ENCODE peak calls at places on chromosome 22, in four cellular contexts. One of them, this sample, is unnamed.

GRCh38 chr22:22733881-22734373 is 89.5 kb downstream of the GGTLC2 start:
- DNase-seq in SK-N-SH: no peak
- DNase-seq in K562: no peak
- DNase-seq in GM12878: no peak
- DNase-seq in this sample: no peak

GRCh38 chr22:33909075-33909458 is 11.2 kb downstream of the LARGE1 start:
- DNase-seq in SK-N-SH: no peak
- DNase-seq in K562: no peak
- DNase-seq in GM12878: no peak
- DNase-seq in this sample: peak; percentile 49

GRCh38 chr22:41951898-41952474 is at the start of gene SMIM45:
- DNase-seq in SK-N-SH: peak; percentile 82
- DNase-seq in K562: no peak
- DNase-seq in GM12878: no peak
- DNase-seq in this sample: no peak

GRCh38 chr22:44729391-44730012 is 22.9 kb upstream of the ARHGAP8 start:
- DNase-seq in SK-N-SH: peak; percentile 95
- DNase-seq in K562: no peak
- DNase-seq in GM12878: no peak
- DNase-seq in this sample: no peak

GRCh38 chr22:36332623-36333331 is 55.0 kb downstream of the MYH9 start:
- DNase-seq in SK-N-SH: no peak
- DNase-seq in K562: no peak
- DNase-seq in GM12878: peak; percentile 59
- DNase-seq in this sample: no peak

GRCh38 chr22:17678817-17679385 is 40.3 kb downstream of the BCL2L13 start:
- DNase-seq in SK-N-SH: no peak
- DNase-seq in K562: no peak
- DNase-seq in GM12878: no peak
- DNase-seq in this sample: no peak

GRCh38 chr22:11598492-11599440 is 3929.2 kb upstream of the OR11H1 start:
- DNase-seq in SK-N-SH: no peak
- DNase-seq in K562: no peak
- DNase-seq in GM12878: no peak
- DNase-seq in this sample: no peak

GRCh38 chr22:43951391-43951790 is 3.9 kb upstream of the SAMM50 start:
- DNase-seq in SK-N-SH: no peak
- DNase-seq in K562: no peak
- DNase-seq in GM12878: no peak
- DNase-seq in this sample: no peak

GRCh38 chr22:36953239-36954080 is 40.0 kb downstream of the CSF2RB start:
- DNase-seq in SK-N-SH: no peak
- DNase-seq in K562: no peak
- DNase-seq in GM12878: no peak
- DNase-seq in this sample: no peak

GRCh38 chr22:37233751-37234631 is 10.1 kb downstream of the RAC2 start:
- DNase-seq in SK-N-SH: peak; percentile 24
- DNase-seq in K562: no peak
- DNase-seq in GM12878: no peak
- DNase-seq in this sample: no peak

GRCh38 chr22:35580351-35581022 is 36.6 kb downstream of the MB start:
- DNase-seq in SK-N-SH: no peak
- DNase-seq in K562: no peak
- DNase-seq in GM12878: no peak
- DNase-seq in this sample: no peak

GRCh38 chr22:43782448-43782847 is 29.7 kb downstream of the EFCAB6 start:
- DNase-seq in SK-N-SH: no peak
- DNase-seq in K562: no peak
- DNase-seq in GM12878: no peak
- DNase-seq in this sample: no peak

GRCh38 chr22:46799626-46800025 is 37.2 kb downstream of the TBC1D22A start:
- DNase-seq in SK-N-SH: no peak
- DNase-seq in K562: no peak
- DNase-seq in GM12878: no peak
- DNase-seq in this sample: no peak

GRCh38 chr22:22884888-22885840 is 2.5 kb upstream of the IGLL5 start:
- DNase-seq in SK-N-SH: no peak
- DNase-seq in K562: peak; percentile 49
- DNase-seq in GM12878: no peak
- DNase-seq in this sample: no peak

GRCh38 chr22:35743466-35743865 is 25.8 kb downstream of the APOL5 start:
- DNase-seq in SK-N-SH: no peak
- DNase-seq in K562: no peak
- DNase-seq in GM12878: no peak
- DNase-seq in this sample: no peak

GRCh38 chr22:45136594-45136993 is 27.1 kb upstream of the NUP50 start:
- DNase-seq in SK-N-SH: no peak
- DNase-seq in K562: no peak
- DNase-seq in GM12878: no peak
- DNase-seq in this sample: no peak

GRCh38 chr22:39279170-39279850 is 34.5 kb upstream of the PDGFB start:
- DNase-seq in SK-N-SH: no peak
- DNase-seq in K562: no peak
- DNase-seq in GM12878: no peak
- DNase-seq in this sample: no peak

GRCh38 chr22:47174671-47175111 is 412.2 kb downstream of the TBC1D22A start:
- DNase-seq in SK-N-SH: no peak
- DNase-seq in K562: no peak
- DNase-seq in GM12878: no peak
- DNase-seq in this sample: no peak

GRCh38 chr22:45526768-45527360 is 24.2 kb downstream of the FBLN1 start:
- DNase-seq in SK-N-SH: no peak
- DNase-seq in K562: no peak
- DNase-seq in GM12878: no peak
- DNase-seq in this sample: no peak

GRCh38 chr22:24813861-24814770 is 8.1 kb downstream of the SGSM1 start:
- DNase-seq in SK-N-SH: no peak
- DNase-seq in K562: no peak
- DNase-seq in GM12878: no peak
- DNase-seq in this sample: no peak

GRCh38 chr22:24434472-24435322 is 7.3 kb downstream of the ADORA2A start:
- DNase-seq in SK-N-SH: peak; percentile 17
- DNase-seq in K562: no peak
- DNase-seq in GM12878: peak; percentile 92
- DNase-seq in this sample: no peak

GRCh38 chr22:23289851-23290724 is 109.8 kb downstream of the BCR start:
- DNase-seq in SK-N-SH: peak; percentile 89
- DNase-seq in K562: peak; percentile 90
- DNase-seq in GM12878: no peak
- DNase-seq in this sample: peak; percentile 80

GRCh38 chr22:37566903-37567798 is 6.9 kb downstream of the CDC42EP1 start:
- DNase-seq in SK-N-SH: peak; percentile 91
- DNase-seq in K562: peak; percentile 44
- DNase-seq in GM12878: peak; percentile 84
- DNase-seq in this sample: peak; percentile 61

GRCh38 chr22:32964411-32965057 is 93.6 kb downstream of the SYN3 start:
- DNase-seq in SK-N-SH: no peak
- DNase-seq in K562: no peak
- DNase-seq in GM12878: no peak
- DNase-seq in this sample: no peak

GRCh38 chr22:44845191-44845590 is 92.8 kb downstream of the ARHGAP8 start:
- DNase-seq in SK-N-SH: no peak
- DNase-seq in K562: no peak
- DNase-seq in GM12878: no peak
- DNase-seq in this sample: no peak

GRCh38 chr22:45602824-45603301 is 68.8 kb upstream of the ATXN10 start:
- DNase-seq in SK-N-SH: peak; percentile 91
- DNase-seq in K562: peak; percentile 88
- DNase-seq in GM12878: no peak
- DNase-seq in this sample: peak; percentile 24

GRCh38 chr22:21837184-21837979 is 30.1 kb downstream of the MAPK1 start:
- DNase-seq in SK-N-SH: no peak
- DNase-seq in K562: peak; percentile 73
- DNase-seq in GM12878: no peak
- DNase-seq in this sample: peak; percentile 72

GRCh38 chr22:45804986-45805325 is 133.3 kb downstream of the ATXN10 start:
- DNase-seq in SK-N-SH: no peak
- DNase-seq in K562: no peak
- DNase-seq in GM12878: no peak
- DNase-seq in this sample: peak; percentile 4

GRCh38 chr22:35205956-35206355 is 51.3 kb upstream of the HMGXB4 start:
- DNase-seq in SK-N-SH: no peak
- DNase-seq in K562: no peak
- DNase-seq in GM12878: no peak
- DNase-seq in this sample: no peak

GRCh38 chr22:28999510-29000224 is 62.0 kb downstream of the C22orf31 start:
- DNase-seq in SK-N-SH: no peak
- DNase-seq in K562: no peak
- DNase-seq in GM12878: no peak
- DNase-seq in this sample: no peak

GRCh38 chr22:43928418-43929307 is 5.1 kb downstream of the PNPLA3 start:
- DNase-seq in SK-N-SH: peak; percentile 59
- DNase-seq in K562: no peak
- DNase-seq in GM12878: no peak
- DNase-seq in this sample: no peak

GRCh38 chr22:17358394-17358793 is 10.9 kb upstream of the CECR2 start:
- DNase-seq in SK-N-SH: no peak
- DNase-seq in K562: no peak
- DNase-seq in GM12878: no peak
- DNase-seq in this sample: no peak

GRCh38 chr22:49295851-49296560 is 531.7 kb downstream of the BRD1 start:
- DNase-seq in SK-N-SH: no peak
- DNase-seq in K562: no peak
- DNase-seq in GM12878: no peak
- DNase-seq in this sample: no peak
- TF ChIP-seq MXI1 in SK-N-SH: no peak
- TF ChIP-seq MXI1 in K562: no peak
- TF ChIP-seq MXI1 in GM12878: no peak
- TF ChIP-seq MXI1 in this sample: no peak

DNA sequence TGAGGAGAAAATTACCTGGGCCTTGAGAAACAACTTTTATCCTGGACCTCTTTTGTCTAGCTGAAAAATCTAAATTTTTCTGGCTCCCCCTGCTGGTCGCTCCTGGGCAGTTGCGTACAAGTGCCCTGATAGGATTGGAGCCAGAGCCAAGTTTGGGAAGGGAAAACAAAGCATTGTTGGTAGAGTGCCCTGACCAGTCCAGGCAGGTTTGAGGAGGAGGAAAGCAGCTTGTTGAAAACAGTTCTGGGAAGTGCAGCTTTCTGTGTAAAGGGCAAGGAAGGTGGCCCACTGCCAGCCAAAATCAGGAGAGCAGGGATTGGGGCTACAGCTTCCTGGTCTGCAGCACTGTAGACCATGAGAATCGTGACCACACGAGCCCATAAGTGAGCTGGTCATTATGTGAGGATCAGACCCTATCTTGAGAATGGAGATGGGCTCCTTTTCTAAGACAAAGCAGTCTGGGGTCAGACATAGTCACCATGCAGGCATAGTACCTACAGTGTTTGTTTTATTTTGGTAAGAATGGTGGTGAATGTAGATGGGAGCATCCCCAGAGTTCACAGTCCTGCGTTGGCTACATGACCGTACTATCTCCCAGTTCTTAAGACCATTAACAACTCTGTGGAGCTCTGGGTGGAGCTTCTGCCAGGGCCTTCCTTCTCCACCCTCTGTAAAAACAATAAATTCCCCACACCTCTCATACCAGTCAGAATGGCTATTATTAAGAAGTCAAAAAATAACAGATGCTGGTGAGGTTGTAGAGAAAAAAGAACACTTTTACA is 21.3 kb upstream of the PIK3IP1 start:
- DNase-seq in SK-N-SH: peak; percentile 72
- DNase-seq in K562: peak; percentile 48
- DNase-seq in GM12878: no peak
- DNase-seq in this sample: peak; percentile 46
- TF ChIP-seq EP300 in SK-N-SH: no peak
- TF ChIP-seq EP300 in K562: no peak
- TF ChIP-seq EP300 in GM12878: no peak
- TF ChIP-seq EP300 in this sample: no peak

GRCh38 chr22:31943206-31943975 is 944 bp upstream of the YWHAH start:
- DNase-seq in SK-N-SH: no peak
- DNase-seq in K562: no peak
- DNase-seq in GM12878: no peak
- DNase-seq in this sample: no peak
- TF ChIP-seq MXI1 in SK-N-SH: no peak
- TF ChIP-seq MXI1 in K562: no peak
- TF ChIP-seq MXI1 in GM12878: no peak
- TF ChIP-seq MXI1 in this sample: no peak

GRCh38 chr22:20782601-20783299 is 8.8 kb downstream of the SERPIND1 start:
- DNase-seq in SK-N-SH: no peak
- DNase-seq in K562: no peak
- DNase-seq in GM12878: no peak
- DNase-seq in this sample: no peak

GRCh38 chr22:20781272-20781990 is 7.5 kb downstream of the SERPIND1 start:
- DNase-seq in SK-N-SH: no peak
- DNase-seq in K562: no peak
- DNase-seq in GM12878: no peak
- DNase-seq in this sample: no peak

GRCh38 chr22:20783300-20783673 is 9.4 kb downstream of the SERPIND1 start:
- DNase-seq in SK-N-SH: no peak
- DNase-seq in K562: no peak
- DNase-seq in GM12878: no peak
- DNase-seq in this sample: no peak

GRCh38 chr22:20783844-20784723 is 10.2 kb downstream of the SERPIND1 start:
- DNase-seq in SK-N-SH: peak; percentile 59
- DNase-seq in K562: peak; percentile 98
- DNase-seq in GM12878: peak; percentile 28
- DNase-seq in this sample: peak; percentile 70

GRCh38 chr22:20782083-20782482 is 8.2 kb downstream of the SERPIND1 start:
- DNase-seq in SK-N-SH: no peak
- DNase-seq in K562: no peak
- DNase-seq in GM12878: no peak
- DNase-seq in this sample: no peak
- TF ChIP-seq EP300 in SK-N-SH: no peak
- TF ChIP-seq EP300 in K562: no peak
- TF ChIP-seq EP300 in GM12878: no peak
- TF ChIP-seq EP300 in this sample: no peak

GRCh38 chr22:26474687-26475086 is 8.9 kb downstream of the HPS4 start:
- DNase-seq in SK-N-SH: no peak
- DNase-seq in K562: no peak
- DNase-seq in GM12878: no peak
- DNase-seq in this sample: no peak

GRCh38 chr22:26470807-26471206 is 12.8 kb downstream of the HPS4 start:
- DNase-seq in SK-N-SH: no peak
- DNase-seq in K562: no peak
- DNase-seq in GM12878: no peak
- DNase-seq in this sample: no peak

GRCh38 chr22:26476705-26477340 is 6.8 kb downstream of the HPS4 start:
- DNase-seq in SK-N-SH: no peak
- DNase-seq in K562: no peak
- DNase-seq in GM12878: no peak
- DNase-seq in this sample: peak; percentile 32

GRCh38 chr22:26466196-26466595 is 17.4 kb downstream of the HPS4 start:
- DNase-seq in SK-N-SH: no peak
- DNase-seq in K562: no peak
- DNase-seq in GM12878: no peak
- DNase-seq in this sample: no peak

DNA sequence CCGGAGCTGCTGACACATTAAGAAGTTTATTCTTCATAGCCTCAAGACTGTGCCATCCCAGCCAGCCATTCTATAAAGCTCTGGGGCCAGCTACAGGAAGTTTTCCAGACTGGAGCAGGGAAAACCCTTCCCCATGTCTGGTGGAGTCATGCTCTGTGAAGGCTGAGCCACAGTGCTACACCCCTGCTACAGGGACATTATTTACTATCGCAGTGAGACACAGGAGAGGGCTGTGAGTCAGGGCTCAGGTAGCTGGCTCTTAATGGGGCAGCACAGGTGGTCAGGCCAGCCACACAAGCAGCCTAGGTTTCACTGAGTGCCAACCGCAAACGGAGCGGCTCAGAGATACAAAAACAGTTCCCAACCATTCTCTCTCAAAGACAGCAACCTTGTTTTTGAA is 12.1 kb downstream of the HPS4 start:
- DNase-seq in SK-N-SH: no peak
- DNase-seq in K562: no peak
- DNase-seq in GM12878: no peak
- DNase-seq in this sample: peak; percentile 31
- TF ChIP-seq MXI1 in SK-N-SH: no peak
- TF ChIP-seq MXI1 in K562: no peak
- TF ChIP-seq MXI1 in GM12878: no peak
- TF ChIP-seq MXI1 in this sample: no peak

This sample was measured in HepG2.